ENCODE peak calls at places on chromosomes 4 and X, in five cellular contexts. U is neuronal stem cell, F is H1, W is mesenchymal stem cell, X is H9. K is an unnamed sample.

GRCh38 chr4:71729856-71730255 is 54.0 kb downstream of the GC start:
- DNase-seq in U (no peak), F (no peak), W (no peak), X (no peak), K (no peak)

GRCh38 chr4:138175337-138175794 is 66.8 kb downstream of the SLC7A11 start:
- DNase-seq in U (no peak), F (no peak), W (peak; percentile 38), X (no peak), K (no peak)

GRCh38 chr4:112099701-112100289 is 45.5 kb upstream of the FAM241A start:
- DNase-seq in U (peak; percentile 31), F (no peak), W (peak; percentile 71), X (no peak), K (peak; percentile 69)

GRCh38 chr4:3201718-3202702 is 46.9 kb upstream of the MSANTD1 start:
- DNase-seq in U (no peak), F (no peak), W (peak; percentile 16), X (no peak), K (no peak)

GRCh38 chr4:185825737-185826136 is 13.7 kb upstream of the SORBS2 start:
- DNase-seq in U (no peak), F (no peak), W (no peak), X (no peak), K (no peak)

GRCh38 chr4:148445071-148445902 is 3.1 kb upstream of the NR3C2 start:
- DNase-seq in U (peak; percentile 70), F (no peak), W (no peak), X (peak; percentile 62), K (peak; percentile 47)

GRCh38 chrX:153726286-153727107 is 1.8 kb downstream of the ABCD1 start:
- DNase-seq in U (peak; percentile 68), F (peak; percentile 38), W (peak; percentile 77), X (peak; percentile 82), K (peak; percentile 57)

GRCh38 chr4:26455571-26455970 is 34.7 kb downstream of the CCKAR start:
- DNase-seq in U (no peak), F (no peak), W (no peak), X (no peak), K (no peak)

GRCh38 chrX:49838374-49838773 is 9.3 kb downstream of the PAGE4 start:
- DNase-seq in U (peak; percentile 15), F (no peak), W (peak; percentile 22), X (peak; percentile 40), K (no peak)

GRCh38 chr4:48270516-48270897 is 869 bp upstream of the TEC start:
- DNase-seq in U (no peak), F (no peak), W (no peak), X (no peak), K (no peak)

GRCh38 chrX:20067709-20068315 is 48.9 kb downstream of the MAP7D2 start:
- DNase-seq in U (peak; percentile 9), F (no peak), W (peak; percentile 79), X (no peak), K (peak; percentile 19)

GRCh38 chr4:78661923-78662521 is 110.5 kb downstream of the ANXA3 start:
- DNase-seq in U (no peak), F (no peak), W (peak; percentile 77), X (no peak), K (no peak)

GRCh38 chrX:9317174-9317573 is 147.7 kb upstream of the TBL1X start:
- DNase-seq in U (no peak), F (no peak), W (no peak), X (no peak), K (no peak)

GRCh38 chrX:50469206-50469605 is 1.4 kb downstream of the DGKK start:
- DNase-seq in U (no peak), F (no peak), W (no peak), X (peak; percentile 30), K (no peak)

GRCh38 chr4:74109116-74109791 is 10.3 kb upstream of the CXCL2 start:
- DNase-seq in U (no peak), F (peak; percentile 21), W (peak; percentile 95), X (peak; percentile 62), K (peak; percentile 84)

GRCh38 chrX:106931831-106932491 is 11.8 kb downstream of the CLDN2 start:
- DNase-seq in U (no peak), F (no peak), W (peak; percentile 58), X (no peak), K (peak; percentile 31)

GRCh38 chr4:93384897-93385296 is 443.7 kb upstream of the ATOH1 start:
- DNase-seq in U (no peak), F (no peak), W (peak; percentile 36), X (no peak), K (peak; percentile 46)

GRCh38 chr4:21638171-21638715 is 310.3 kb downstream of the KCNIP4 start:
- DNase-seq in U (no peak), F (no peak), W (no peak), X (no peak), K (no peak)

GRCh38 chrX:7852166-7852565 is 9.2 kb downstream of the VCX start:
- DNase-seq in U (no peak), F (no peak), W (no peak), X (no peak), K (no peak)
- H2BK12ac ChIP-seq in U (no peak overlapping the region), F (no peak overlapping the region), W (no peak overlapping the region), X (no peak overlapping the region), K (no peak overlapping the region)

DNA sequence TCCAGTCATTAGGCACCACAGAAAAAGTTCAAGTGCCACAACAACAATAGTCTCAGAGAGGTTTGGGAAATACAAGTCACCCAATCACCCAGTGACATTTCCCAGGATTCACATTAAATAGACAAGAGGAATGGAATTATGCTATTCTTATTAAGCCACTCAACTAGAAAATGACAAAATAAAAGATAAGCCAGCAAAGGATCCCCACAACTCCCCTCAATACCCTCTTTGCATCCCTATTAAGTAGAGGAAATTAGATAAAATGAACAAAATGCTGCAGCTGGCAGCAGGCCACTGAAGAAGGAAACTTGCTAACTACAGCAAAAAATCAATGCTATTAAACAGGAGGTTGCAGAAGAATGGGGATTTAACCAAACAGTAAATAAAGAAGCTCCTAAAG is 35.3 kb upstream of the RPS6KA6 start:
- DNase-seq in U (no peak), F (no peak), W (no peak), X (no peak), K (no peak)
- H4K8ac ChIP-seq in U (no peak overlapping the region), F (no peak overlapping the region), W (no peak overlapping the region), X (no peak overlapping the region), K (no peak overlapping the region)

GRCh38 chrX:52262195-52262546 is 77.5 kb downstream of the MAGED4 start:
- DNase-seq in U (no peak), F (no peak), W (no peak), X (no peak), K (no peak)
- H3K4ac ChIP-seq in U (no peak overlapping the region), F (no peak overlapping the region), W (peak overlapping the region; percentile 73), X (no peak overlapping the region), K (no peak overlapping the region)

GRCh38 chr4:173328236-173328901 is 5.8 kb downstream of the HMGB2 start:
- DNase-seq in U (no peak), F (no peak), W (no peak), X (no peak), K (no peak)

GRCh38 chr4:173333658-173334084 is 487 bp downstream of the HMGB2 start:
- DNase-seq in U (peak; percentile 41), F (no peak), W (no peak), X (peak; percentile 36), K (no peak)

GRCh38 chr4:173332021-173332487 is 2.1 kb downstream of the HMGB2 start:
- DNase-seq in U (no peak), F (no peak), W (peak; percentile 48), X (no peak), K (no peak)

GRCh38 chr4:173332963-173333657 is 1.0 kb downstream of the HMGB2 start:
- DNase-seq in U (no peak), F (no peak), W (peak; percentile 28), X (no peak), K (peak; percentile 0)

DNA sequence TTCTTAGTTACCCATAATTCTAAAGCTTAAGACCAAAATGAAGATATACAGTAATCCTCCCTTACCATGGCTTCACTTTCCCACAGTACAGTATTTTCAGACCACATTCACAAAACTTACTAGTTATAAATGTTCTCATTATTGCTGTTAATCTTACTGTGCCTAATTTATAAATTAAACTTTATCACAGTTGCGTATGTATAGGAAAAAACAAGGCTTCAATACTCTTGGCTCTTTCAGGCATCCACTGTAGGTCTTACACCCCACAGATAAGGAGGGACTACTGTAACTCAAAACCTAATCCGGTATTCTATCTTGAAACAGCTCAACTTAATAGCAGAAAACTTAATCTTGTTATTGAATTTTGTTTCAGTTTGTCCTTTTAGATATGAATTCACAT is 3.6 kb downstream of the HMGB2 start:
- DNase-seq in U (no peak), F (no peak), W (no peak), X (no peak), K (no peak)
- H2BK12ac ChIP-seq in U (no peak overlapping the region), F (no peak overlapping the region), W (no peak overlapping the region), X (no peak overlapping the region), K (no peak overlapping the region)

DNA sequence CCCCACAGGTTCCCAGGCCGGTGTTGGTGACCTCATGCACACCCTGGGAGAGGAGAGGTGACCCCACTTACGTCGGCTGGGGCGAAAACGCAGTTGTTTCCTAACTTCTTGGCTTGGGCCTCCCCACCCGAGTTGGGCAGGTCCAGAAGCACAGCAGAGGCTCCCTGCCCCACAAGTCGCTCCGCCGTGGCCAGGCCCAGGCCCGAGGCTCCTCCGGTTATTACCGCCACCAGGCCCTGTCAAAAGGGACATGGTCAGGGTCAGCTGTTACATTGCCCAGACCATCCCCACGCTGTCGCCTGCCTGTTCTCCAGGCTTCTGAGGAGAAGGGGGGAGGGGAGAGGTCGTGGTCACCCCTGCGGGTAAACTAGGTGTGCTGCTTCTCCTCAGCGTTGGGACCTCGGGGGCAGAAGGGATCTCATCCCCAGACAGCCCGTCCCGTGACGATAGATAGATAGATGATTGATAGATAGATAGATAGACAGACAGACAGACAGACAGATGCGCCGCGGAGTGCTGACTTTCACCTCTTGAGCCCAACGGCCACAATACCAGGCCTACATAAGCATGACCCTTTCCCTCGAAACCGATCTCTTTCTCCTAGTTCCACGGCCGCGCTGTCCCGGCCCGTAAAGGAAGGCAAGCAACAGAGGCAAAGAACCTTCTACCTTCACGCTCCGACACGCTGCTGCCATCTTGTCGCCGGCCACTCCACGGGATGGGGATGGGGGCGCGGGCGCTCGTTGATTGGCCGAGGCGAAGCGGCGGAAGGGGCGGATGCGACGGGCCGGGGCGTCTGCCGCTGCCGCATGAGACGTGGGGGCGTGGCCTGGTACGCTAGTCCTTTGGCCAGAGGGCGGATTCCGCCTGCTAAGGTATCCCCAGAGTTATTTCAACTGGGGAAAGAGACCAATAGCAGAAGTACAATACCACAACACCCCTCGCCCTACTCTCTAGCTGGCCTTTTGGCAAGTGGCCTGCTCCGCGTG is at the start of gene HSD17B10:
- DNase-seq in U (peak; percentile 63), F (no peak), W (peak; percentile 83), X (peak; percentile 90), K (peak; percentile 83)
- H4K8ac ChIP-seq in U (no peak within 1 kb of the TSS), F (peak within 1 kb of the TSS; percentile 39), W (peak within 1 kb of the TSS; percentile 94), X (peak within 1 kb of the TSS; percentile 18), K (peak within 1 kb of the TSS; percentile 76)

GRCh38 chr4:52862605-52863236 is 604 bp downstream of the RASL11B start:
- DNase-seq in U (no peak), F (no peak), W (no peak), X (no peak), K (no peak)
- H3K4ac ChIP-seq in U (peak overlapping the region; percentile 60), F (peak overlapping the region; percentile 39), W (no peak overlapping the region), X (no peak overlapping the region), K (peak overlapping the region; percentile 96)

GRCh38 chr4:58360354-58361133 is 1250.4 kb upstream of the IGFBP7 start:
- DNase-seq in U (no peak), F (no peak), W (no peak), X (no peak), K (no peak)

GRCh38 chr4:58359590-58359989 is 1249.4 kb upstream of the IGFBP7 start:
- DNase-seq in U (no peak), F (no peak), W (no peak), X (no peak), K (no peak)

GRCh38 chr4:58357947-58358346 is 1247.8 kb upstream of the IGFBP7 start:
- DNase-seq in U (no peak), F (no peak), W (no peak), X (no peak), K (no peak)
- H2BK12ac ChIP-seq in U (no peak overlapping the region), F (no peak overlapping the region), W (no peak overlapping the region), X (no peak overlapping the region), K (no peak overlapping the region)